ENCODE peak calls at places on chromosomes 4 and X, in ten cellular contexts. One of them, this sample, is unnamed.

GRCh38 chr4:14853186-14853946 is 148.9 kb upstream of the CPEB2 start:
- DNase-seq in A549: peak
- DNase-seq in CD4-positive, alpha-beta memory T cell: no peak
- DNase-seq in H9: no peak
- DNase-seq in body of pancreas: no peak
- DNase-seq in caudate nucleus: no peak
- DNase-seq in PC-3: peak
- DNase-seq in pancreas: no peak
- DNase-seq in tibial artery: no peak
- DNase-seq in heart left ventricle: no peak
- DNase-seq in this sample: no peak

GRCh38 chrX:46791927-46792825 is 33.3 kb upstream of the SLC9A7 start:
- DNase-seq in A549: peak
- DNase-seq in CD4-positive, alpha-beta memory T cell: peak
- DNase-seq in H9: peak
- DNase-seq in body of pancreas: peak
- DNase-seq in caudate nucleus: no peak
- DNase-seq in PC-3: peak
- DNase-seq in pancreas: peak
- DNase-seq in tibial artery: no peak
- DNase-seq in heart left ventricle: no peak
- DNase-seq in this sample: no peak

GRCh38 chrX:11352296-11352741 is 59.1 kb downstream of the AMELX start:
- DNase-seq in A549: no peak
- DNase-seq in CD4-positive, alpha-beta memory T cell: no peak
- DNase-seq in H9: no peak
- DNase-seq in body of pancreas: no peak
- DNase-seq in caudate nucleus: no peak
- DNase-seq in PC-3: peak
- DNase-seq in pancreas: no peak
- DNase-seq in tibial artery: no peak
- DNase-seq in heart left ventricle: no peak
- DNase-seq in this sample: no peak

GRCh38 chrX:63751481-63751880 is 33.5 kb downstream of the ARHGEF9 start:
- DNase-seq in A549: no peak
- DNase-seq in CD4-positive, alpha-beta memory T cell: no peak
- DNase-seq in H9: no peak
- DNase-seq in body of pancreas: no peak
- DNase-seq in caudate nucleus: peak
- DNase-seq in PC-3: no peak
- DNase-seq in pancreas: no peak
- DNase-seq in tibial artery: no peak
- DNase-seq in heart left ventricle: no peak
- DNase-seq in this sample: no peak

GRCh38 chr4:24963277-24963676 is 50.4 kb upstream of the CCDC149 start:
- DNase-seq in A549: no peak
- DNase-seq in CD4-positive, alpha-beta memory T cell: no peak
- DNase-seq in H9: peak
- DNase-seq in body of pancreas: no peak
- DNase-seq in caudate nucleus: no peak
- DNase-seq in PC-3: no peak
- DNase-seq in pancreas: no peak
- DNase-seq in tibial artery: no peak
- DNase-seq in heart left ventricle: no peak
- DNase-seq in this sample: no peak

GRCh38 chrX:9532349-9532748 is 67.5 kb downstream of the TBL1X start:
- DNase-seq in A549: no peak
- DNase-seq in CD4-positive, alpha-beta memory T cell: no peak
- DNase-seq in H9: no peak
- DNase-seq in body of pancreas: peak
- DNase-seq in caudate nucleus: peak
- DNase-seq in PC-3: no peak
- DNase-seq in pancreas: no peak
- DNase-seq in tibial artery: no peak
- DNase-seq in heart left ventricle: peak
- DNase-seq in this sample: no peak

GRCh38 chr4:6942238-6942800 is 32.7 kb downstream of the TBC1D14 start:
- DNase-seq in A549: peak
- DNase-seq in CD4-positive, alpha-beta memory T cell: peak
- DNase-seq in H9: no peak
- DNase-seq in body of pancreas: no peak
- DNase-seq in caudate nucleus: no peak
- DNase-seq in PC-3: peak
- DNase-seq in pancreas: no peak
- DNase-seq in tibial artery: no peak
- DNase-seq in heart left ventricle: no peak
- DNase-seq in this sample: no peak

GRCh38 chr4:8762951-8763735 is 108.5 kb downstream of the HMX1 start:
- DNase-seq in A549: no peak
- DNase-seq in CD4-positive, alpha-beta memory T cell: no peak
- DNase-seq in H9: no peak
- DNase-seq in body of pancreas: peak
- DNase-seq in caudate nucleus: no peak
- DNase-seq in PC-3: no peak
- DNase-seq in pancreas: no peak
- DNase-seq in tibial artery: no peak
- DNase-seq in heart left ventricle: no peak
- DNase-seq in this sample: no peak

GRCh38 chrX:153624196-153625091 is 22.6 kb upstream of the DUSP9 start:
- DNase-seq in A549: no peak
- DNase-seq in CD4-positive, alpha-beta memory T cell: no peak
- DNase-seq in H9: no peak
- DNase-seq in body of pancreas: no peak
- DNase-seq in caudate nucleus: no peak
- DNase-seq in PC-3: no peak
- DNase-seq in pancreas: no peak
- DNase-seq in tibial artery: no peak
- DNase-seq in heart left ventricle: no peak
- DNase-seq in this sample: no peak

GRCh38 chrX:153626863-153627674 is 19.9 kb upstream of the DUSP9 start:
- DNase-seq in A549: no peak
- DNase-seq in CD4-positive, alpha-beta memory T cell: no peak
- DNase-seq in H9: no peak
- DNase-seq in body of pancreas: no peak
- DNase-seq in caudate nucleus: no peak
- DNase-seq in PC-3: no peak
- DNase-seq in pancreas: no peak
- DNase-seq in tibial artery: no peak
- DNase-seq in heart left ventricle: no peak
- DNase-seq in this sample: no peak

GRCh38 chrX:153627675-153628111 is 19.3 kb upstream of the DUSP9 start:
- DNase-seq in A549: no peak
- DNase-seq in CD4-positive, alpha-beta memory T cell: no peak
- DNase-seq in H9: no peak
- DNase-seq in body of pancreas: peak
- DNase-seq in caudate nucleus: peak
- DNase-seq in PC-3: no peak
- DNase-seq in pancreas: no peak
- DNase-seq in tibial artery: no peak
- DNase-seq in heart left ventricle: no peak
- DNase-seq in this sample: no peak

GRCh38 chrX:153625271-153626024 is 21.6 kb upstream of the DUSP9 start:
- DNase-seq in A549: no peak
- DNase-seq in CD4-positive, alpha-beta memory T cell: no peak
- DNase-seq in H9: no peak
- DNase-seq in body of pancreas: no peak
- DNase-seq in caudate nucleus: no peak
- DNase-seq in PC-3: no peak
- DNase-seq in pancreas: no peak
- DNase-seq in tibial artery: no peak
- DNase-seq in heart left ventricle: no peak
- DNase-seq in this sample: no peak

DNA sequence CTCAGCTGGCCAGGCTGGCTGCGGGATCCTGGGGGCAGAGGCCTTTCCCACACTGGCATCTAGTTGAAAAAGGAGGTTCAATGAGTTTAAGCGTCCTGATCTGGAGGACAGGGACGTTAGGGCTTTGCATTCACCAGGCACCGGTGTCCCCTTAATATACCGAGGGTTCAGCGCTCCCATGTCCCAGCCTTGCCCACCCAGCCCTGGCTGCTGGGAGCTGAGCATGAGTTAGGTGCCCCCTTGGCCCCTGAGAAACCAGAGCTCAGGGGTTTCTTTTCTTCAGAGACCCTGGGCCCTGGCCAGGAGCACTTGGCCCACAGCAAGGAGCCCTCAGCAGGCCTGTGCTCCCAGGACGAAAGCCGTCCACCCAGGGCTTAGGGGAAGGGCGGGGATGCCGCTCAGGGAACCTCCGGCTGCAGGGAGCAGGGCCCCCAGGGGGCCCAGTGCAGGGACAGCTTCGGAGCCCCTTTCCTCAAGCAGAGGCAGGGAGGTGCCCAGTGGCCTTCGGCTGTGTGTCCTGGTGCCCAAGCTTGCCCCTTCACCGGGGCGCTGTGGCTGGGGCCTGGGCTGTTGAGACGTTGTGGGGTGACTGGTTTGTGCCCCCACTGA is 20.9 kb upstream of the DUSP9 start:
- DNase-seq in A549: no peak
- DNase-seq in CD4-positive, alpha-beta memory T cell: no peak
- DNase-seq in H9: no peak
- DNase-seq in body of pancreas: no peak
- DNase-seq in caudate nucleus: no peak
- DNase-seq in PC-3: no peak
- DNase-seq in pancreas: no peak
- DNase-seq in tibial artery: no peak
- DNase-seq in heart left ventricle: no peak
- DNase-seq in this sample: no peak
- H3K27ac ChIP-seq in A549: no peak
- H3K27ac ChIP-seq in CD4-positive, alpha-beta memory T cell: no peak
- H3K27ac ChIP-seq in H9: no peak
- H3K27ac ChIP-seq in body of pancreas: no peak
- H3K27ac ChIP-seq in caudate nucleus: no peak
- H3K27ac ChIP-seq in PC-3: no peak
- H3K27ac ChIP-seq in pancreas: no peak
- H3K27ac ChIP-seq in tibial artery: no peak
- H3K27ac ChIP-seq in heart left ventricle: no peak
- H3K27ac ChIP-seq in this sample: no peak

DNA sequence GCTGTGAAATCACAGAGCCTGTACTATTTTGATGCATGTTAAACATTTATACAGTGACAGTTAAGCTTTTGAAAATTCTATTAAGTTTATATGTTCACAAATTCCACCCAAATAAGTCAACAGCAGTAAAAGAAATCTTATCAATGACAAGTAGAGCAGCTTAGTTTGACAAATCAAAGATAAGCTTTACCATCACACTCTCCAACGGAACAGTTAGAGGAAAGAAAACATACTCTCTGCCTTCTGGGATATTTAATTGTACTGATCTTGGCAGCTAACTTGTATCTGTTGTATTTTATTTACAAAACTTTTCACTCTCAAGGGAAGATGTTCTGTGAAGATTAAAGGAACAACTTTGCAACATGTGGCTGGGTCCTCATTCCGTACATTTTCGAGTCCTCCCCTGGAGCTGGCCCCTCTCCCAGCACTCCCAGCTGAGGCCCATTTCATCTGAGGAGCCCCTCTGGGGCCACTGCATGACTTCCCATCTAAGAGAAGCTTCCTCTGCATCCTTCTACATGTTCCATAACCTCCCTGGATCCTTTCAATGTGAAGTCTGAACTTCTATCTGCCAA is 74.4 kb downstream of the RPS3A start:
- DNase-seq in A549: no peak
- DNase-seq in CD4-positive, alpha-beta memory T cell: no peak
- DNase-seq in H9: no peak
- DNase-seq in body of pancreas: peak
- DNase-seq in caudate nucleus: no peak
- DNase-seq in PC-3: no peak
- DNase-seq in pancreas: no peak
- DNase-seq in tibial artery: peak
- DNase-seq in heart left ventricle: peak
- DNase-seq in this sample: no peak
- H3K27ac ChIP-seq in A549: no peak
- H3K27ac ChIP-seq in CD4-positive, alpha-beta memory T cell: no peak
- H3K27ac ChIP-seq in H9: no peak
- H3K27ac ChIP-seq in body of pancreas: no peak
- H3K27ac ChIP-seq in caudate nucleus: no peak
- H3K27ac ChIP-seq in PC-3: no peak
- H3K27ac ChIP-seq in pancreas: no peak
- H3K27ac ChIP-seq in tibial artery: no peak
- H3K27ac ChIP-seq in heart left ventricle: no peak
- H3K27ac ChIP-seq in this sample: peak

GRCh38 chr4:185328586-185328985 is 67.1 kb downstream of the LRP2BP start:
- DNase-seq in A549: no peak
- DNase-seq in CD4-positive, alpha-beta memory T cell: no peak
- DNase-seq in H9: no peak
- DNase-seq in body of pancreas: no peak
- DNase-seq in caudate nucleus: no peak
- DNase-seq in PC-3: no peak
- DNase-seq in pancreas: no peak
- DNase-seq in tibial artery: no peak
- DNase-seq in heart left ventricle: no peak
- DNase-seq in this sample: no peak

GRCh38 chr4:185335579-185335978 is 60.1 kb downstream of the LRP2BP start:
- DNase-seq in A549: no peak
- DNase-seq in CD4-positive, alpha-beta memory T cell: no peak
- DNase-seq in H9: no peak
- DNase-seq in body of pancreas: no peak
- DNase-seq in caudate nucleus: no peak
- DNase-seq in PC-3: no peak
- DNase-seq in pancreas: no peak
- DNase-seq in tibial artery: no peak
- DNase-seq in heart left ventricle: no peak
- DNase-seq in this sample: no peak

DNA sequence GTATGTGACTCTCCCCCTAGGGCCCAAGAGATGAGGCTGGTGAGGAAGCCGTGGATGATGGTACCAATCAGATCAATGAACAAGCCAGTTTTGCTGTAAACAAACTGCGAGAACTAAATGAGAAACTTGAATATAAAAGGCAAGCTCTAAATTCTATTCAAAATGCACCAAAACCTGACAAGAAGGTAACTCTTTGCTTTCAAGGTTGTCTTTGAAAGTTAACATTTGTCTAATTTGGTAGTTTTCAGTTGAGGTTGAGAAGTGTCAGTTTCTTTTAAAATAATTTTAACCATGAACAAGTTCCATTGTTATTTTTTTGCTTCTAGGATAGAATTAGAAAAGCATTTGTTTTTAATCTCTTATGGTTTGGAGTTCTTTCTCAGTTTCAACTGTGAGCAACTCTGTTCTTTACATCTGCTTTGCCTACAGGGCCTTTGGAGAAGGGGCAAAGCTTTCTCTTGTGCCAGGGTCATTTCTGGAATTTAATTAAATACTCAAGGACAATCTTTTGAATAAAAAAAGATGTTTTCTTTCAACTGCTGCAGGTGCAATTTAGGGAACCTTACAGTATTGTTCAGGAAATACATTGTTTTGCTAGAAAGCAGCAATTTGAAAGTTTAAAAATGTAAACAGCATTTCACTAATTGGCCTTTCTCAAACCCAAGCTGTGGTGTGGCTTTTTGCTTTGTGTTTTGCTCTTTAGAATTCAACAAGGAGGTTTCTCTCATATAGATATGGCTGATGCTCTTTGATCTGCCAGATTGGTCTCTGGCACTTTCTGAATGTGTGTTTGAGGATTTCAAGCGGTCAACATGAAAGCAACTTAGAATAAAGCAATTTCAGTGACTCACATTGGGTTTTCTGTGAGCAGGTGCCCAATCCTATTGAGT is 62.9 kb downstream of the LRP2BP start:
- DNase-seq in A549: no peak
- DNase-seq in CD4-positive, alpha-beta memory T cell: no peak
- DNase-seq in H9: no peak
- DNase-seq in body of pancreas: no peak
- DNase-seq in caudate nucleus: no peak
- DNase-seq in PC-3: no peak
- DNase-seq in pancreas: no peak
- DNase-seq in tibial artery: no peak
- DNase-seq in heart left ventricle: no peak
- DNase-seq in this sample: no peak
- H3K27ac ChIP-seq in A549: no peak
- H3K27ac ChIP-seq in CD4-positive, alpha-beta memory T cell: no peak
- H3K27ac ChIP-seq in H9: no peak
- H3K27ac ChIP-seq in body of pancreas: no peak
- H3K27ac ChIP-seq in caudate nucleus: no peak
- H3K27ac ChIP-seq in PC-3: no peak
- H3K27ac ChIP-seq in pancreas: no peak
- H3K27ac ChIP-seq in tibial artery: no peak
- H3K27ac ChIP-seq in heart left ventricle: no peak
- H3K27ac ChIP-seq in this sample: no peak

GRCh38 chr4:133720001-133720400 is 481.6 kb downstream of the PABPC4L start:
- DNase-seq in A549: no peak
- DNase-seq in CD4-positive, alpha-beta memory T cell: no peak
- DNase-seq in H9: no peak
- DNase-seq in body of pancreas: no peak
- DNase-seq in caudate nucleus: no peak
- DNase-seq in PC-3: no peak
- DNase-seq in pancreas: no peak
- DNase-seq in tibial artery: no peak
- DNase-seq in heart left ventricle: no peak
- DNase-seq in this sample: no peak
- H3K27ac ChIP-seq in A549: no peak
- H3K27ac ChIP-seq in CD4-positive, alpha-beta memory T cell: no peak
- H3K27ac ChIP-seq in H9: no peak
- H3K27ac ChIP-seq in body of pancreas: no peak
- H3K27ac ChIP-seq in caudate nucleus: no peak
- H3K27ac ChIP-seq in PC-3: no peak
- H3K27ac ChIP-seq in pancreas: no peak
- H3K27ac ChIP-seq in tibial artery: no peak
- H3K27ac ChIP-seq in heart left ventricle: no peak
- H3K27ac ChIP-seq in this sample: no peak